ENCODE peak calls at places on chromosomes 12 and 14, in four cellular contexts. D is adrenal gland, I is tibial artery, O is neural progenitor cell. S is an unnamed sample. For H3K36me3, the result is how much of the 10 kb centered on the place peaks cover.

GRCh38 chr14:61470261-61470953 is 149.0 kb downstream of the PRKCH start:
- DNase-seq in D (peak), I (peak), O (peak), S (no peak)

GRCh38 chr12:110279976-110280783 is 867 bp upstream of the ATP2A2 start:
- DNase-seq in D (peak), O (peak), I (peak), S (no peak)

GRCh38 chr14:95043314-95043713 is 114.0 kb downstream of the DICER1 start:
- DNase-seq in D (peak), O (no peak), I (no peak), S (no peak)

GRCh38 chr14:26719514-26719913 is 121.7 kb upstream of the NOVA1 start:
- DNase-seq in D (no peak), I (no peak), O (no peak), S (no peak)

GRCh38 chr12:118371354-118372282 is 1.1 kb downstream of the TAOK3 start:
- DNase-seq in D (no peak), I (peak), O (peak), S (peak)

GRCh38 chr12:123142948-123143752 is 7.7 kb downstream of the PITPNM2 start:
- DNase-seq in O (peak), D (no peak), I (no peak), S (peak)

GRCh38 chr12:52658196-52658595 is 6.2 kb upstream of the KRT2 start:
- DNase-seq in D (no peak), I (no peak), O (no peak), S (no peak)

GRCh38 chr12:4164591-4165558 is 108.7 kb upstream of the CCND2 start:
- DNase-seq in O (peak), D (peak), I (peak), S (no peak)

GRCh38 chr12:121792607-121793500 is 634 bp downstream of the RHOF start:
- DNase-seq in D (peak), I (no peak), O (no peak), S (no peak)

GRCh38 chr12:96474206-96474605 is 15.2 kb upstream of the CFAP54 start:
- DNase-seq in O (no peak), I (no peak), D (no peak), S (no peak)

GRCh38 chr14:77609902-77610301 is 6.5 kb downstream of the SPTLC2 start:
- DNase-seq in O (no peak), D (no peak), I (no peak), S (no peak)
- TF ChIP-seq CTCF in O (no peak), D (no peak), I (no peak), S (no peak)

DNA sequence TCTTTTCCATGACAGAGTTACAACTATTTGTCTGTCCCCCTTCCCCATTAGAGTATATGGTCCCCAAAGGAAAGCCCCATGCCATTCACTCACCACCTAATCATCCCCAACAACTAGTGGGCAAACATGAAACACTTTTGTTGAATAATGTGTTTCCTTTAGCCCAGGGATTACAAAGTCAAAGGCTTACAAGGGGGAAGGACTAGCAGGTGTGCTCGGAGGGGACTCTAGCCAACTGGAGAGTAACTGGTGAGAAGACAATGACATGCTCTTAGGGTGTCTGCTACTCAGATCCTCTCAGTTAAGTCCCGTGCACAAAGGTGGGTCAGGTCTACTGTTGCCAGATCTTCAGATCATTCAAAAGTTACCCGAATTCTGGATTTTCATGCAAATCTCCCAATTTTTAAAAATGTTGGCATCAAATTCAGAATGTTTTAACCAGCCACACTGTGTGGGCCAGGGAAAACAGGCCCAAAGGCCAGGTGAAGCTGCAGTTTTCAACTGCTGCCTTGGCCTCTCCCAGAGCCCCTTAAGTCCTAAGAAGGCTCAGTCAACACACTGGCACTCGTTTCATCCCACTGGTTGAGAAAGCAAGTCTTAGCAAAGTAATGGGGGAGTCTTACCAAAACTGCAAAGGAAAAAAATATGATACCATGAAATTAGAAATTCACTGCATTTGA is 29.7 kb downstream of the NUDT4 start:
- DNase-seq in D (no peak), O (no peak), I (no peak), S (no peak)
- H3K36me3 ChIP-seq in D (under half), O (under half), I (under half), S (under half)

GRCh38 chr12:67994046-67994445 is 4.8 kb downstream of the IFNG-AS1 start:
- DNase-seq in I (no peak), O (no peak), D (no peak), S (no peak)
- TF ChIP-seq CTCF in I (no peak), O (peak), D (no peak), S (peak)

GRCh38 chr12:79260923-79261322 is 396.3 kb downstream of the SYT1 start:
- DNase-seq in O (no peak), I (no peak), D (no peak), S (no peak)

GRCh38 chr12:79262938-79263337 is 398.4 kb downstream of the SYT1 start:
- DNase-seq in D (no peak), I (no peak), O (peak), S (no peak)

GRCh38 chr12:79267580-79267979 is 403.0 kb downstream of the SYT1 start:
- DNase-seq in I (no peak), D (no peak), O (peak), S (peak)

GRCh38 chr12:79266511-79267129 is 402.0 kb downstream of the SYT1 start:
- DNase-seq in O (peak), I (no peak), D (no peak), S (no peak)
- H3K36me3 ChIP-seq in O (under half), I (under half), D (under half), S (under half)

DNA sequence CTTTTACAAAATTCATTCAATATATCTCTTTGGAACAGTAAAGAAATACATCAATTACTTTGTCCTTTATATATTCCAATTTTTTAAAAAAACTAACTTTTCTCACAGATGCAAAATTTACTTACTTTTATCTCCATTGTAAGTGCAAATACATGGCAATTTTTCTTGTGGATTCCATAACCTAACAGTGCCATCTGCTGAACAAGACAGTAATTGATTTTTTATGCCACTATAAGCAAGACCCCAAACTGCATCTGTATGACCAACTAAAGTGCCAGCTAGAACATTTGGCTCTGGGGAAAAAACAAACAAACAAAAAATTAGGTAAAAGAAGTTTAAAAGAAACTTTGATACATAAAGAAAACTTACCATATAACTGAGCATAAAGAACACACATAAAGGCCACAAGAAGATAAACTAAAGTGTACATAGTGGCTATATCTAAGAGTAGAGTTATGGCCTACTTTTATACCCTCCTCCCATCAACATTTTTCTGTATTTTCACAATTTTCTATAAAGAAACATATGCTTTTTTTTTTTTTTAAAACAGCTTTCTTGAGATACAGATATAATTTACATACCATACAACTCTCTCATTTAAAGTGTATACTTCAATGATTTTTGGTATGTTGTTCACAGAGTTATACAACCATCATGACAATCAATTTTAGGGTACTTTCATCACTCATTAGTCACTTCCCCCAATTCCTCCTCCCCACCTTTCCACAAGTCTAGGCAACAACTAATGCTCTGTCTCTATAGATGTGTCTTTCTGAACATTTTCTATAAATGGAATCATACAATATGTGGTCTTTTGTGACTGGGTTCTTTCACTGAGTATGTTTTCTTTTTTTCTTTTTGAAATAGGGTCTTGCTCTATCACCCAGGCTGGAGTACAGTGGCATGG is 32.6 kb downstream of the COCH start:
- DNase-seq in D (no peak), I (no peak), O (no peak), S (no peak)
- TF ChIP-seq CTCF in D (no peak), I (no peak), O (peak), S (peak)

DNA sequence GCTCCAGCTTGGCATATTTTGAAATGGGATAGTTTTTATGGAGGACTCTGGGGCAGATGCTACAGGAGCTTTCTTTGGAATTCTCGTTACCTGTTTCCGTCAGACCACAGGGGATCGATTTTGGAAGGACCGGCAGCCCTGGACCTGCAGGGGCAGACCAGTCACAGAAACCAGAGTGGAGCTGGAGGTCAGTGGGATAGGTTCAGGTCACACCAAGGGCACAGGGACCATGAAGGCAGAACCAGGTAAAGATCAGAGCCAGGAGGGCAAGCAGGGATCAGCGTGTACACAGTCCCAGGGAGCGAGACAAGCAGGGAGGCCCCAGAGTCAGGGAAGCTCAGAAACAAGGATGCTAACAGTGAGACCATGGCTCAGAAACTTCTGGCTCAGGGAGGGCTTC is 45.5 kb downstream of the TSPAN11 start:
- DNase-seq in D (no peak), O (no peak), I (no peak), S (no peak)
- H3K36me3 ChIP-seq in D (under half), O (under half), I (under half), S (under half)

DNA sequence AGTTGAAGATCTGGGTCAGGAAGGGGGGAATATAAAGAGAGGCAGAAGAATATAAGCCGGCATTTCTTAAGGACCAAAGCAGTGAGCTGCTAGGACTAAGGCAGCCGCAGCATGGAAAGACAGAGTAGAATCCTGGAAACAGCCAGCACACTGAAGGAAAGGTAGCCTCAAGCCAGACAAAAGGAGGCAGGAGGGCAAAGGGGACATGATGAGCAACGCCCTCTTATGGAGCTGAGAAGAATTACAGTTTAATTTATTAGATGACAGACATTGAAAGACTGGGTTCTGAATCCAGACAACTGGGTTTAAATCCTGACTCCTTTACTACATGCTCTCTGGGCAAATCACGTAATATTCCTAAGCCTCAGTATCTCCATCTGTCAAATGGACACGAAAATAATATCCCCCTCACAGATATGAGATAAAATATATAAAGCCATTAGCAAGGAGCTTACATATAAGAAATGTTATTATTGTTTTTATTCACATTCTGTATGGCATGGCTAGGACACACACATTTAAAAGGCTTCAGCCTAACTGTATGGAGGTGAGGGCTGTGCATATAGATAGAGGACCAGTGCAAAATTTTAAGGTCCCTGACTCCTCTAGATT is 8.1 kb upstream of the PCED1B start:
- DNase-seq in O (peak), D (no peak), I (no peak), S (no peak)
- TF ChIP-seq CTCF in O (peak), D (peak), I (peak), S (peak)

GRCh38 chr12:55797068-55797467 is 20.5 kb downstream of the SARNP start:
- DNase-seq in I (no peak), O (peak), D (no peak), S (peak)

GRCh38 chr12:55797550-55797949 is 20.0 kb downstream of the SARNP start:
- DNase-seq in O (no peak), D (no peak), I (no peak), S (no peak)

GRCh38 chr12:55795950-55796349 is 21.6 kb downstream of the SARNP start:
- DNase-seq in D (no peak), I (no peak), O (no peak), S (no peak)
- H3K36me3 ChIP-seq in D (half or more), I (half or more), O (under half), S (half or more)

GRCh38 chr12:127923501-127923900 is 343.5 kb upstream of the TMEM132C start:
- DNase-seq in O (no peak), I (no peak), D (peak), S (no peak)

GRCh38 chr12:127928615-127929014 is 338.4 kb upstream of the TMEM132C start:
- DNase-seq in I (no peak), D (no peak), O (no peak), S (no peak)

GRCh38 chr12:127928178-127928577 is 338.8 kb upstream of the TMEM132C start:
- DNase-seq in I (no peak), O (no peak), D (peak), S (no peak)

GRCh38 chr12:127929172-127929571 is 337.8 kb upstream of the TMEM132C start:
- DNase-seq in O (no peak), D (no peak), I (no peak), S (no peak)

DNA sequence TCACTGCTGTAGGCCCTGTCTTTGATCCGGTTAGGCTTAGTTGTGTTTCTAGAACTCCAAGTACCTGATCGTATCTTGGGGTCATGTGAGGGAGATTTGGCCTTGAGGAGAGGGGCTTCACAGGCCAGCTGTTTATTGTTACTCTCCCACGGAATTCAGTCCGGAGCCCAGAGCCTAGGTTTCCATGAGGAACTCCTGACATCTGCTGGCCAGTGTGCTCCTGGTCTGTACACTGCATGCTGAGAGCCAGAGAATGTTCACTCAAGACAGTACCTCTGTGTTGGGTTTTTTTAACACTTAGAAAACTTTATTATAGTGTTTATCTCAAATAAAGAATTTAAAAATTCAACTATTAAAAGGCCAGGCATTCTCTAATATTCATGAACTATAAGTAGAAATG is 341.0 kb upstream of the TMEM132C start:
- DNase-seq in D (peak), I (no peak), O (peak), S (peak)
- TF ChIP-seq CTCF in D (peak), I (peak), O (peak), S (peak)

S was measured in WERI-Rb-1.